ENCODE peak calls at places on chromosomes 5 and 9, in five cellular contexts. One of them, this sample, is unnamed.

GRCh38 chr5:56206126-56206525 is 27.0 kb downstream of the ANKRD55 start:
- DNase-seq in nephron progenitor cell: no peak
- DNase-seq in left lung: no peak
- DNase-seq in foreskin fibroblast: peak
- DNase-seq in cardiac fibroblast: peak
- DNase-seq in this sample: no peak

GRCh38 chr9:109766351-109766750 is 13.6 kb upstream of the PALM2AKAP2 start:
- DNase-seq in left lung: no peak
- DNase-seq in foreskin fibroblast: peak
- DNase-seq in nephron progenitor cell: no peak
- DNase-seq in cardiac fibroblast: peak
- DNase-seq in this sample: no peak

GRCh38 chr5:171633776-171634470 is 151.7 kb upstream of the SMIM23 start:
- DNase-seq in nephron progenitor cell: no peak
- DNase-seq in foreskin fibroblast: no peak
- DNase-seq in cardiac fibroblast: no peak
- DNase-seq in left lung: no peak
- DNase-seq in this sample: no peak

GRCh38 chr5:147216552-147217154 is 18.2 kb upstream of the STK32A start:
- DNase-seq in foreskin fibroblast: no peak
- DNase-seq in cardiac fibroblast: peak
- DNase-seq in left lung: no peak
- DNase-seq in nephron progenitor cell: peak
- DNase-seq in this sample: no peak

GRCh38 chr5:61755726-61756125 is 423.7 kb downstream of the ZSWIM6 start:
- DNase-seq in cardiac fibroblast: no peak
- DNase-seq in left lung: no peak
- DNase-seq in foreskin fibroblast: no peak
- DNase-seq in nephron progenitor cell: no peak
- DNase-seq in this sample: no peak

GRCh38 chr5:161544350-161544765 is 2.2 kb downstream of the GABRB2 start:
- DNase-seq in foreskin fibroblast: no peak
- DNase-seq in cardiac fibroblast: peak
- DNase-seq in nephron progenitor cell: peak
- DNase-seq in left lung: peak
- DNase-seq in this sample: peak

GRCh38 chr5:142484821-142485387 is 160.1 kb upstream of the SPRY4 start:
- DNase-seq in nephron progenitor cell: no peak
- DNase-seq in cardiac fibroblast: peak
- DNase-seq in left lung: no peak
- DNase-seq in foreskin fibroblast: peak
- DNase-seq in this sample: no peak

GRCh38 chr5:62341783-62342475 is 35.9 kb downstream of the KIF2A start:
- DNase-seq in foreskin fibroblast: no peak
- DNase-seq in cardiac fibroblast: no peak
- DNase-seq in nephron progenitor cell: no peak
- DNase-seq in left lung: no peak
- DNase-seq in this sample: no peak

GRCh38 chr5:191949-192690 is 825 bp downstream of the LRRC14B start:
- DNase-seq in nephron progenitor cell: no peak
- DNase-seq in foreskin fibroblast: no peak
- DNase-seq in cardiac fibroblast: no peak
- DNase-seq in left lung: no peak
- DNase-seq in this sample: no peak

GRCh38 chr9:114091711-114092110 is 7.4 kb downstream of the KIF12 start:
- DNase-seq in cardiac fibroblast: no peak
- DNase-seq in nephron progenitor cell: no peak
- DNase-seq in left lung: no peak
- DNase-seq in foreskin fibroblast: no peak
- DNase-seq in this sample: no peak

GRCh38 chr5:93574041-93574938 is 6.7 kb downstream of the NR2F1-AS1 start:
- DNase-seq in cardiac fibroblast: no peak
- DNase-seq in left lung: no peak
- DNase-seq in foreskin fibroblast: no peak
- DNase-seq in nephron progenitor cell: no peak
- DNase-seq in this sample: no peak

GRCh38 chr5:97127727-97128126 is 14.7 kb downstream of the LIX1 start:
- DNase-seq in nephron progenitor cell: no peak
- DNase-seq in left lung: no peak
- DNase-seq in foreskin fibroblast: no peak
- DNase-seq in cardiac fibroblast: no peak
- DNase-seq in this sample: no peak

GRCh38 chr5:81601912-81602311 is 149.0 kb downstream of the SSBP2 start:
- DNase-seq in cardiac fibroblast: peak
- DNase-seq in nephron progenitor cell: no peak
- DNase-seq in left lung: no peak
- DNase-seq in foreskin fibroblast: peak
- DNase-seq in this sample: no peak

GRCh38 chr5:104385901-104386300 is 823.3 kb upstream of the NUDT12 start:
- DNase-seq in cardiac fibroblast: no peak
- DNase-seq in foreskin fibroblast: no peak
- DNase-seq in nephron progenitor cell: no peak
- DNase-seq in left lung: no peak
- DNase-seq in this sample: no peak

GRCh38 chr5:130724658-130725057 is 440.4 kb downstream of the HINT1 start:
- DNase-seq in left lung: no peak
- DNase-seq in foreskin fibroblast: no peak
- DNase-seq in cardiac fibroblast: no peak
- DNase-seq in nephron progenitor cell: no peak
- DNase-seq in this sample: no peak

GRCh38 chr5:175735701-175736100 is 77.8 kb downstream of the HRH2 start:
- DNase-seq in left lung: no peak
- DNase-seq in cardiac fibroblast: no peak
- DNase-seq in nephron progenitor cell: no peak
- DNase-seq in foreskin fibroblast: no peak
- DNase-seq in this sample: no peak

GRCh38 chr5:10617103-10617502 is 53.2 kb downstream of the ANKRD33B start:
- DNase-seq in foreskin fibroblast: no peak
- DNase-seq in nephron progenitor cell: no peak
- DNase-seq in cardiac fibroblast: no peak
- DNase-seq in left lung: no peak
- DNase-seq in this sample: no peak

GRCh38 chr5:132790201-132790870 is 13.3 kb upstream of the SEPTIN8 start:
- DNase-seq in left lung: no peak
- DNase-seq in cardiac fibroblast: no peak
- DNase-seq in nephron progenitor cell: no peak
- DNase-seq in foreskin fibroblast: no peak
- DNase-seq in this sample: no peak

GRCh38 chr5:95511606-95512005 is 43.2 kb downstream of the SKIC3 start:
- DNase-seq in cardiac fibroblast: no peak
- DNase-seq in nephron progenitor cell: no peak
- DNase-seq in left lung: no peak
- DNase-seq in foreskin fibroblast: no peak
- DNase-seq in this sample: no peak

GRCh38 chr5:1137567-1138444 is 25.9 kb upstream of the SLC12A7 start:
- DNase-seq in foreskin fibroblast: no peak
- DNase-seq in left lung: no peak
- DNase-seq in cardiac fibroblast: no peak
- DNase-seq in nephron progenitor cell: no peak
- DNase-seq in this sample: no peak

GRCh38 chr5:82570-82969 is 9.4 kb upstream of the PLEKHG4B start:
- DNase-seq in nephron progenitor cell: no peak
- DNase-seq in cardiac fibroblast: no peak
- DNase-seq in left lung: no peak
- DNase-seq in foreskin fibroblast: no peak
- DNase-seq in this sample: no peak

GRCh38 chr5:93620487-93621339 is 37.7 kb downstream of the NR2F1 start:
- DNase-seq in cardiac fibroblast: peak
- DNase-seq in nephron progenitor cell: peak
- DNase-seq in foreskin fibroblast: peak
- DNase-seq in left lung: peak
- DNase-seq in this sample: peak

GRCh38 chr9:117555964-117556629 is 141.2 kb upstream of the ASTN2 start:
- DNase-seq in left lung: peak
- DNase-seq in foreskin fibroblast: no peak
- DNase-seq in cardiac fibroblast: peak
- DNase-seq in nephron progenitor cell: no peak
- DNase-seq in this sample: peak

GRCh38 chr5:116013207-116013777 is 19.0 kb upstream of the ARL14EPL start:
- DNase-seq in foreskin fibroblast: no peak
- DNase-seq in left lung: no peak
- DNase-seq in nephron progenitor cell: no peak
- DNase-seq in cardiac fibroblast: peak
- DNase-seq in this sample: no peak

GRCh38 chr9:73183917-73184861 is 32.5 kb downstream of the ANXA1 start:
- DNase-seq in cardiac fibroblast: peak
- DNase-seq in left lung: no peak
- DNase-seq in foreskin fibroblast: no peak
- DNase-seq in nephron progenitor cell: no peak
- DNase-seq in this sample: no peak

GRCh38 chr9:86281577-86282076 is 711 bp downstream of the ISCA1 start:
- DNase-seq in cardiac fibroblast: peak
- DNase-seq in left lung: peak
- DNase-seq in foreskin fibroblast: no peak
- DNase-seq in nephron progenitor cell: no peak
- DNase-seq in this sample: no peak

GRCh38 chr9:30160570-30160969 is 2223.9 kb upstream of the ACO1 start:
- DNase-seq in cardiac fibroblast: no peak
- DNase-seq in foreskin fibroblast: no peak
- DNase-seq in left lung: no peak
- DNase-seq in nephron progenitor cell: no peak
- DNase-seq in this sample: no peak

DNA sequence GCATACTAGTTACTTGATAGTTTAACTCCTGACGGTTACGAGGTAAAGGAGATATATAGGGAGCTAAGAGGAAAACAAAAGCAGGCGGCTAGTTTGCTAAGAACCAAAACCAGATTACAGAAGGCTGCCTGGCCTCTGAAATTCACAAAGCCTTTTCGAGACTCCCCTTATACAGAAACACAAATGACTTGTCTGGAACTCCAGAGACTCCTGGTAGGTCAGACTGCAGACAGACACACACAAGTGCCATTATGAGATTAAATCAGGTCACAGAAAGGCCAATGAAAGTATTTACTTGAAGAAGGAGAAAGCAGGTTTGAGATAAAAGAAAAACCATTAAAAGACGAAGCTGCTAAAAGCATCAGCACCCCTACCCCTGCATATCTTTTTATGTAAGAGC is 142.5 kb upstream of the LRRTM2 start:
- DNase-seq in cardiac fibroblast: no peak
- DNase-seq in foreskin fibroblast: no peak
- DNase-seq in nephron progenitor cell: no peak
- DNase-seq in left lung: no peak
- DNase-seq in this sample: no peak
- TF ChIP-seq CTCF in cardiac fibroblast: no peak
- TF ChIP-seq CTCF in foreskin fibroblast: no peak
- TF ChIP-seq CTCF in nephron progenitor cell: no peak
- TF ChIP-seq CTCF in left lung: no peak
- TF ChIP-seq CTCF in this sample: no peak

GRCh38 chr5:35229076-35230042 is 928 bp downstream of the PRLR start:
- DNase-seq in foreskin fibroblast: no peak
- DNase-seq in nephron progenitor cell: peak
- DNase-seq in cardiac fibroblast: no peak
- DNase-seq in left lung: peak
- DNase-seq in this sample: peak
- TF ChIP-seq CTCF in foreskin fibroblast: no peak
- TF ChIP-seq CTCF in nephron progenitor cell: no peak
- TF ChIP-seq CTCF in cardiac fibroblast: no peak
- TF ChIP-seq CTCF in left lung: no peak
- TF ChIP-seq CTCF in this sample: no peak

DNA sequence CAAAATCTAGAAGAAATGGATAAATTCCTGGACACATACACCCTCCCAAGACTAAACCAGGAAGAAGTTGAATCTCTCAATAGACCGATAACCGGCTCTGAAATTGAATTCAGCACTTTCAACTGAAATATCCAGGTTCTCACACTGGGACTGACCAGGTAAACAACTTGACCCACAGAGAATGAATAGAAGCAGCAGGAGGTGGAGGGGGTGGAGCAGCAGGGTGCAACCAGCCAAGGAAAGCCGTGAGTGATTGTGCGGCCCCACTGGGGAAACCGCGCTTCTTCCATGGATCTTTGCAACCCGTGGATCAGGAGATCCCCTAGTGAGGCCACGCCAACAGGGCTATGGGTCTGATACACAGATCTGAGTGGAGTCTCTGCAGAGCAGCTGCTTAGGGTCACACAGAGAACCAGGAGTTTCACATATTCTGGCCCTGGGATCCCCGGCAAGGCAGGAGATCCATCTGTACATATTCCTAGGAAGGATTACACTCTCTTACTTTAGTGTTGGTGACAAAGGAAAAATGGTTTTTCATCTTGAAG is 181.5 kb downstream of the SLCO4C1 start:
- DNase-seq in cardiac fibroblast: no peak
- DNase-seq in foreskin fibroblast: no peak
- DNase-seq in left lung: no peak
- DNase-seq in nephron progenitor cell: no peak
- DNase-seq in this sample: no peak
- TF ChIP-seq CTCF in cardiac fibroblast: no peak
- TF ChIP-seq CTCF in foreskin fibroblast: no peak
- TF ChIP-seq CTCF in left lung: no peak
- TF ChIP-seq CTCF in nephron progenitor cell: no peak
- TF ChIP-seq CTCF in this sample: no peak

GRCh38 chr5:77645995-77646639 is 7.6 kb upstream of the OTP start:
- DNase-seq in nephron progenitor cell: no peak
- DNase-seq in cardiac fibroblast: no peak
- DNase-seq in foreskin fibroblast: no peak
- DNase-seq in left lung: no peak
- DNase-seq in this sample: no peak

GRCh38 chr5:77643654-77644404 is 5.3 kb upstream of the OTP start:
- DNase-seq in foreskin fibroblast: no peak
- DNase-seq in cardiac fibroblast: no peak
- DNase-seq in nephron progenitor cell: no peak
- DNase-seq in left lung: no peak
- DNase-seq in this sample: no peak

GRCh38 chr5:77644443-77645157 is 6.1 kb upstream of the OTP start:
- DNase-seq in cardiac fibroblast: no peak
- DNase-seq in nephron progenitor cell: peak
- DNase-seq in left lung: no peak
- DNase-seq in foreskin fibroblast: no peak
- DNase-seq in this sample: peak

GRCh38 chr5:77642915-77643653 is 4.6 kb upstream of the OTP start:
- DNase-seq in nephron progenitor cell: peak
- DNase-seq in foreskin fibroblast: no peak
- DNase-seq in cardiac fibroblast: no peak
- DNase-seq in left lung: no peak
- DNase-seq in this sample: peak

DNA sequence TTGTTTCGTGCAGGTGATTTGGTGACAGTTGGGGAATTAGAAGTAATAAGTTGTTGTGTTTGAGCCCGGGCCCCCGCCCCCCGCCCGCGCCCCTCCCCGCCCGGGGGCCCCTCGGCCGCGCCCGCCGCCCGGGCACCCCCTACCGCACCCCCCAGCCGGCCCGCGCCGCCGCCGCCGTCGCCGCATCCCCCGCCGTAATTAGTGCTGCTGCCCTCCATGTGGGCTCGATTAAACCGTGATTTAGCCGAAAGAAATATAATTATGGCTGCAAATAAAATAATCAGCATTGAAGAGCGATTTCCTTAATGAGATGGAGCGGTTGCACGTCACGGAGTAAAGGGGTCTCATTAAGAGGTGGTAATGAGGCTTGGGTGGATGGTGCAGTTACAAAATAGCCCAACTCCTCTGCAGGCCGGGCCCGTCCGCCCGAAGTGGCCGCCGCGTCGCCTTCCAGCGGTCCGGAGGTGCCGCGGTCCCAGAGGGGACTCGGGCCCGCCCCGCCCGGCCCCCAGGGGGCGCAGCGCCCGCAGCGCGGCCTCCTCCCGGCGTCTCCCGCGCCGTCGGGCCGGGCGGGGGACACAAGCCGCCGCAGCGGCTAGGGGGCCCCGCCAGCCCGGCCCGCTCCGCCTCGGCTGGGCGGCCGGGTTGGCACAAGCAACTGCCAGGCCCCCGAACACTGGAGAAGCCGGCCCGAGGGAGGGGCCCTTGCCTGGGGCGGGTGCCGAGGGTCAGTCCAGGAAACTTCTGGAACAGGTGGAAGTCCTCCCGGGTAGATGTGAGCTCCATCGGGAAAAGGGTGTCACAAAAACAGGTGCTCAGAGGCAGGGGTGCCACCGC is 6.9 kb upstream of the OTP start:
- DNase-seq in cardiac fibroblast: no peak
- DNase-seq in nephron progenitor cell: peak
- DNase-seq in foreskin fibroblast: no peak
- DNase-seq in left lung: no peak
- DNase-seq in this sample: peak
- TF ChIP-seq CTCF in cardiac fibroblast: peak
- TF ChIP-seq CTCF in nephron progenitor cell: peak
- TF ChIP-seq CTCF in foreskin fibroblast: peak
- TF ChIP-seq CTCF in left lung: peak
- TF ChIP-seq CTCF in this sample: peak